ENCODE peak calls at places on chromosome 1, in five cellular contexts. M is H9, E is mesenchymal stem cell, S is H1, Z is neuronal stem cell. U is an unnamed sample.

GRCh38 chr1:28064064-28064463 is 24.3 kb downstream of the EYA3 start:
- DNase-seq in Z (no peak), S (no peak), E (peak), M (no peak), U (peak)

GRCh38 chr1:226736001-226736907 is 2.8 kb downstream of the ITPKB start:
- DNase-seq in M (peak), E (no peak), Z (no peak), S (peak), U (no peak)

GRCh38 chr1:214967865-214968575 is 114.5 kb upstream of the KCNK2 start:
- DNase-seq in S (no peak), Z (no peak), E (peak), M (no peak), U (peak)

GRCh38 chr1:31703431-31704260 is at the start of gene COL16A1:
- DNase-seq in S (peak), Z (no peak), M (peak), E (peak), U (no peak)

GRCh38 chr1:79982218-79982617 is 975.7 kb upstream of the ADGRL4 start:
- DNase-seq in Z (no peak), E (no peak), M (no peak), S (no peak), U (no peak)

GRCh38 chr1:2183937-2184334 is 10.6 kb downstream of the FAAP20 start:
- DNase-seq in S (no peak), Z (no peak), E (no peak), M (no peak), U (no peak)

GRCh38 chr1:39337067-39337466 is 132.6 kb downstream of the MACF1 start:
- DNase-seq in E (no peak), M (no peak), S (no peak), Z (no peak), U (no peak)

GRCh38 chr1:157748262-157748817 is 28.6 kb downstream of the FCRL2 start:
- DNase-seq in E (no peak), S (no peak), M (no peak), Z (no peak), U (no peak)

GRCh38 chr1:246794261-246795093 is 70.3 kb downstream of the SCCPDH start:
- DNase-seq in Z (no peak), S (no peak), M (no peak), E (peak), U (peak)

GRCh38 chr1:3277121-3277520 is 177.3 kb upstream of the ARHGEF16 start:
- DNase-seq in M (no peak), Z (no peak), S (no peak), E (no peak), U (no peak)

GRCh38 chr1:232950919-232951579 is 638 bp downstream of the NTPCR start:
- DNase-seq in M (peak), Z (no peak), S (no peak), E (peak), U (peak)

GRCh38 chr1:159916240-159917051 is 8.9 kb downstream of the TAGLN2 start:
- DNase-seq in M (no peak), Z (peak), E (peak), S (no peak), U (peak)

GRCh38 chr1:57229998-57230397 is 193.9 kb downstream of the DAB1 start:
- DNase-seq in M (no peak), E (no peak), S (no peak), Z (no peak), U (no peak)

GRCh38 chr1:168225476-168226190 is at the start of gene SFT2D2:
- DNase-seq in Z (peak), S (peak), M (peak), E (peak), U (peak)

GRCh38 chr1:14677291-14677690 is 78.8 kb downstream of the KAZN start:
- DNase-seq in E (no peak), M (no peak), S (no peak), Z (no peak), U (no peak)

GRCh38 chr1:205593967-205594366 is 37.8 kb downstream of the ELK4 start:
- DNase-seq in S (peak), E (no peak), Z (no peak), M (no peak), U (no peak)

GRCh38 chr1:178150610-178151009 is 56.7 kb downstream of the RASAL2 start:
- DNase-seq in S (no peak), Z (no peak), E (no peak), M (no peak), U (no peak)

GRCh38 chr1:229027622-229028182 is 243.2 kb upstream of the RAB4A start:
- DNase-seq in Z (peak), E (peak), S (no peak), M (no peak), U (peak)

GRCh38 chr1:182725264-182725965 is 41.0 kb upstream of the RGS8 start:
- DNase-seq in E (peak), Z (no peak), M (no peak), S (no peak), U (peak)

GRCh38 chr1:15008783-15009709 is 144.5 kb upstream of the TMEM51 start:
- DNase-seq in M (no peak), S (no peak), E (peak), Z (no peak), U (no peak)

GRCh38 chr1:4759671-4760070 is 105.3 kb downstream of the AJAP1 start:
- DNase-seq in M (no peak), Z (no peak), E (no peak), S (no peak), U (no peak)

GRCh38 chr1:70171512-70171911 is 33.9 kb downstream of the LRRC40 start:
- DNase-seq in Z (no peak), E (no peak), M (no peak), S (no peak), U (no peak)

GRCh38 chr1:38071530-38072266 is 25.1 kb upstream of the POU3F1 start:
- DNase-seq in S (no peak), M (no peak), E (peak), Z (no peak), U (no peak)

GRCh38 chr1:147515046-147515869 is 26.0 kb upstream of the BCL9 start:
- DNase-seq in S (no peak), Z (no peak), M (peak), E (peak), U (peak)

GRCh38 chr1:159900086-159900680 is at the start of gene CFAP45:
- DNase-seq in Z (peak), M (peak), S (peak), E (peak), U (peak)

GRCh38 chr1:12434686-12435085 is 183.3 kb downstream of the DHRS3 start:
- DNase-seq in M (no peak), Z (no peak), S (no peak), E (no peak), U (no peak)

GRCh38 chr1:49435291-49435690 is 588.5 kb downstream of the AGBL4 start:
- DNase-seq in M (no peak), E (no peak), Z (no peak), S (no peak), U (no peak)

GRCh38 chr1:27633298-27633610 is 1.7 kb downstream of the FGR start:
- DNase-seq in S (no peak), M (no peak), Z (no peak), E (no peak), U (no peak)

GRCh38 chr1:107514841-107515240 is 374.0 kb downstream of the NTNG1 start:
- DNase-seq in M (no peak), Z (no peak), S (no peak), E (no peak), U (no peak)

GRCh38 chr1:100306735-100307313 is 40.8 kb downstream of the RTCA start:
- DNase-seq in E (no peak), Z (no peak), M (no peak), S (no peak), U (no peak)
- H2BK12ac ChIP-seq in E (no peak), Z (no peak), M (no peak), S (no peak), U (no peak)

GRCh38 chr1:29865051-29865450 is 628.7 kb downstream of the PTPRU start:
- DNase-seq in M (no peak), E (no peak), Z (no peak), S (no peak), U (no peak)

GRCh38 chr1:29868944-29869343 is 632.6 kb downstream of the PTPRU start:
- DNase-seq in M (no peak), Z (no peak), E (no peak), S (no peak), U (no peak)

GRCh38 chr1:29864431-29865022 is 628.2 kb downstream of the PTPRU start:
- DNase-seq in S (no peak), Z (no peak), E (no peak), M (no peak), U (no peak)

GRCh38 chr1:29870621-29871020 is 634.3 kb downstream of the PTPRU start:
- DNase-seq in E (no peak), M (no peak), Z (no peak), S (no peak), U (no peak)

DNA sequence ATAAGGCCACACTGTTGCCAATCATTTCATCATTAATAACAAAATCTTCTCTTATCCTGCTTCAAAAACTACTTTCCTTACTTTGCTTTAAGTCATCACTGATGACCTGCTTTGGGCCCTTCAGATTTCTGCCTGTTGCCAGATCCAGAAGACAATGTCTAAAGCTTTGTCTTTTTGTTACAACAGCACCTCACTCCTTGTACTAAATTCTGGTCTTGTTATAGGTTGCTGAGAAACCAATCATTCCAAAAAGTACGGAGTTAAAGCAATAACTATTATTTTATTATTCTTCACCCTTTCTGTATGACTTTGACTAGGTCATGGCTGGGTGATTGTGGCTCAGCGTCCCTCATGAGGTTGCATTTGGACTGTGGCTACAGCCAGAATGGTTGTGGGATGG is 633.5 kb downstream of the PTPRU start:
- DNase-seq in E (no peak), S (no peak), M (no peak), Z (no peak), U (no peak)
- H2BK12ac ChIP-seq in E (no peak), S (no peak), M (no peak), Z (no peak), U (no peak)

GRCh38 chr1:66599899-66600737 is 66.2 kb downstream of the SGIP1 start:
- DNase-seq in M (no peak), Z (no peak), S (no peak), E (no peak), U (no peak)
- H2BK12ac ChIP-seq in M (no peak), Z (no peak), S (no peak), E (no peak), U (no peak)

GRCh38 chr1:172125250-172125649 is 284.0 kb downstream of the DNM3 start:
- DNase-seq in M (no peak), E (no peak), S (no peak), Z (no peak), U (no peak)
- H2BK12ac ChIP-seq in M (no peak), E (no peak), S (no peak), Z (no peak), U (peak)

DNA sequence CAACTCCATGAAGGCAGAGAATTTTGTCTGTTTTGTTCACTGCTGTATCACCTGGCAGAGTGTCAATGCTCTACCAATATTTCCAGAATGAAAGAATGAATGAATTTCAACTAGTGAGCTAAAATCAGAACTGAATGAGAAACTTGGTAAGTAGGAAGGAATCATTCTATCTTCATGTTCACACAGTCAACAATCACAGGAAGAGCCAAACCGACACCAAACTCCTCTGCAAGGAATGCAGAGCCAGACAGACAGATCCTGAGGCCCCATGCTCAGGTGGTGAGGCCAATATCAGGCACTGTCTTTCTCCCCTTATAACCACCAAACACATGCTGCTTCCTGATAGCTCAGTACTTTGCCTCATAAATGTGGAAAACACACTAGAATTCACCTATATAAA is 139.1 kb downstream of the SLC45A1 start:
- DNase-seq in S (no peak), Z (no peak), E (no peak), M (no peak), U (no peak)
- H2BK12ac ChIP-seq in S (no peak), Z (no peak), E (peak), M (no peak), U (no peak)

DNA sequence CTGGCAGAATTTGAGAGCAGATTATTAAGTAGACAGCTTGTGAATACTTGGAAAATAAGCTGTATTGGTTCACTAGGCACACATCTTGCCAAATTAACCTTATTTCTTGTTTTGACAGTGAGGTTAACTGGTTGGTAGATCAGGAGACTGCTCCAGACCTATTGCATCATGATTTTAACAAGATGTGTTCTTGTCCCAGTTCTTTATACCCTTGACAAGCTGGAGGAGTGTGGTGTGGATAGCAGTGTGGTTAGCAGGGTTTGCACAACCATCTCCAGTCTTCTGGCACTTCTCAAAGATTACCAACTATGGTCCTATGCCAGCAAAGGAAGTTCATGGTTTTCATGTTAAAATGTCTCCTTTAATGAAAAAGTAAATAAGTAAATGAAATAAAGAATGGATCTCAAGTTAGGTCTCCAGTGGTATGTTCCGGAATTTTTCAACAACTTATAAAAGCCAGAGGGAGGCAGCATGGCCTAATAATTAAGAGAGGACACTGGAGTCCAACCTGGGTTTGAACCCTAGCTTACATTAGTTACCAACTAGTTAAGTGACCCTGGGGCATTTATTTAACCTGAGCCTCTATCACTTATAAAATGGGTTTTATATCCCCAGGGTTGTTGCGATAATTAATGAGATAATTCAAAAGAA is 34.1 kb downstream of the DDX20 start:
- DNase-seq in S (no peak), Z (no peak), M (no peak), E (peak), U (no peak)
- H2BK12ac ChIP-seq in S (no peak), Z (no peak), M (no peak), E (no peak), U (no peak)

DNA sequence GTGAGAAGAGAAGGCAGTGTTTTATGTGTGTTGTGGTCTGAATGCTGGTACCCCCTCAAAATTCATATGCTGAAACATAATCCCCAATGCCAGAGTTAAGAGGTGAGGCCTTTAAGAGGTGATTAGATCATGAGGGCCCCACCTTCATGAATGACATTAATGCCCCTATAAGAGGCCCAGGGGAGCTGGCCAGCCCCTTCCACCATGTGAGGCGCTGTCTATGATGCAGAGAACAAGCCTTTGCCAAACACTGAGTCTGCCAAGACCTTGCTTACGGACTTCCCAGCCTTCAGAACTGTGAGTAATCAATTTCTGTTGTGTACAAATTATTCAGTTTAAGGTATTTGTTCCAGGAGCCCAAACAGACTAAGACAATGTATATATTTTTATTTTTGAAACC is 20.2 kb downstream of the CAPZB start:
- DNase-seq in Z (no peak), S (no peak), M (no peak), E (no peak), U (no peak)
- H2BK12ac ChIP-seq in Z (no peak), S (no peak), M (no peak), E (no peak), U (no peak)

GRCh38 chr1:17941396-17941795 is 166.2 kb upstream of the IGSF21 start:
- DNase-seq in M (no peak), Z (no peak), E (no peak), S (no peak), U (no peak)
- H2BK12ac ChIP-seq in M (no peak), Z (no peak), E (no peak), S (no peak), U (no peak)

GRCh38 chr1:24202987-24203386 is 15.9 kb upstream of the IFNLR1 start:
- DNase-seq in S (no peak), Z (no peak), M (no peak), E (no peak), U (no peak)
- H2BK12ac ChIP-seq in S (peak), Z (no peak), M (no peak), E (no peak), U (no peak)

U was measured in trophoblast cell.